ENCODE peak calls at places on chromosomes 16 and 17, in seven cellular contexts. Q, A, L, R, M, F and P are unnamed samples.

GRCh38 chr16:66278111-66278531 is 88.4 kb upstream of the CDH5 start:
- DNase-seq in Q (no peak), A (peak; percentile 59), L (no peak), R (no peak), M (no peak), F (no peak), P (peak; percentile 96)

GRCh38 chr16:21645261-21645721 is 7.1 kb downstream of the IGSF6 start:
- DNase-seq in Q (no peak), A (no peak), L (no peak), R (no peak), M (no peak), F (no peak), P (no peak)

GRCh38 chr17:50272246-50272645 is 2.0 kb upstream of the TMEM92 start:
- DNase-seq in Q (no peak), A (no peak), L (peak; percentile 43), R (peak; percentile 44), M (no peak), F (no peak), P (no peak)

GRCh38 chr17:41329279-41329925 is 13.9 kb upstream of the KRTAP17-1 start:
- DNase-seq in Q (peak; percentile 35), A (peak; percentile 41), L (no peak), R (no peak), M (no peak), F (no peak), P (no peak)

GRCh38 chr17:76722279-76722678 is 4.1 kb downstream of the JMJD6 start:
- DNase-seq in Q (no peak), A (no peak), L (no peak), R (no peak), M (no peak), F (no peak), P (no peak)

GRCh38 chr17:75512946-75513666 is 2.2 kb downstream of the CASKIN2 start:
- DNase-seq in Q (no peak), A (no peak), L (no peak), R (no peak), M (no peak), F (no peak), P (no peak)

GRCh38 chr16:17342031-17342430 is 128.7 kb downstream of the XYLT1 start:
- DNase-seq in Q (no peak), A (no peak), L (no peak), R (no peak), M (no peak), F (no peak), P (no peak)

GRCh38 chr17:35930211-35931065 is at the start of gene RDM1:
- DNase-seq in Q (peak; percentile 7), A (peak; percentile 56), L (peak; percentile 81), R (peak; percentile 73), M (peak; percentile 49), F (peak; percentile 67), P (no peak)

GRCh38 chr16:22661161-22661647 is 150.5 kb downstream of the NPIPB5 start:
- DNase-seq in Q (no peak), A (no peak), L (no peak), R (no peak), M (no peak), F (no peak), P (no peak)

GRCh38 chr17:78970834-78971763 is 8.6 kb downstream of the LGALS3BP start:
- DNase-seq in Q (peak; percentile 69), A (peak; percentile 86), L (peak; percentile 84), R (peak; percentile 78), M (peak; percentile 87), F (peak; percentile 61), P (no peak)

GRCh38 chr17:58529275-58529674 is 14.8 kb upstream of the MTMR4 start:
- DNase-seq in Q (no peak), A (no peak), L (peak; percentile 62), R (no peak), M (no peak), F (no peak), P (no peak)

GRCh38 chr16:80569440-80570105 is 28.8 kb downstream of the DYNLRB2 start:
- DNase-seq in Q (no peak), A (no peak), L (no peak), R (no peak), M (no peak), F (peak; percentile 34), P (peak; percentile 31)

GRCh38 chr16:2691491-2692248 is 9.3 kb downstream of the KCTD5 start:
- DNase-seq in Q (no peak), A (peak; percentile 80), L (peak; percentile 68), R (no peak), M (no peak), F (no peak), P (no peak)

GRCh38 chr17:40735016-40735415 is 20.1 kb downstream of the KRT25 start:
- DNase-seq in Q (no peak), A (no peak), L (no peak), R (no peak), M (no peak), F (no peak), P (peak; percentile 27)

GRCh38 chr16:11401161-11402050 is 56.1 kb downstream of the RMI2 start:
- DNase-seq in Q (no peak), A (peak; percentile 95), L (peak; percentile 93), R (peak; percentile 95), M (peak; percentile 33), F (no peak), P (no peak)
- H3K27ac ChIP-seq in Q (no peak overlapping the region), A (no peak overlapping the region), L (peak overlapping the region; percentile 28), R (no peak overlapping the region), M (no peak overlapping the region), F (no peak overlapping the region), P (no peak overlapping the region)

GRCh38 chr17:74431568-74432483 is at the start of gene GPRC5C:
- DNase-seq in Q (peak; percentile 96), A (peak; percentile 95), L (peak; percentile 95), R (peak; percentile 96), M (peak; percentile 83), F (no peak), P (peak; percentile 79)
- H3K27ac ChIP-seq in Q (peak within 1 kb of the TSS; percentile 98), A (peak within 1 kb of the TSS; percentile 96), L (peak within 1 kb of the TSS; percentile 97), R (peak within 1 kb of the TSS; percentile 98), M (peak within 1 kb of the TSS; percentile 92), F (peak within 1 kb of the TSS; percentile 75), P (peak within 1 kb of the TSS; percentile 91)

GRCh38 chr17:81090361-81091133 is 55.6 kb downstream of the BAIAP2 start:
- DNase-seq in Q (no peak), A (peak; percentile 56), L (no peak), R (no peak), M (no peak), F (peak; percentile 18), P (no peak)

GRCh38 chr17:81093576-81094223 is 58.7 kb downstream of the BAIAP2 start:
- DNase-seq in Q (no peak), A (no peak), L (no peak), R (no peak), M (no peak), F (no peak), P (no peak)

GRCh38 chr17:81092518-81093095 is 57.7 kb downstream of the BAIAP2 start:
- DNase-seq in Q (no peak), A (peak; percentile 47), L (no peak), R (no peak), M (no peak), F (no peak), P (no peak)

GRCh38 chr17:81091134-81091530 is 56.2 kb downstream of the BAIAP2 start:
- DNase-seq in Q (no peak), A (no peak), L (no peak), R (no peak), M (no peak), F (no peak), P (no peak)

GRCh38 chr17:81091774-81092517 is 57.0 kb downstream of the BAIAP2 start:
- DNase-seq in Q (no peak), A (no peak), L (no peak), R (no peak), M (no peak), F (no peak), P (no peak)
- H3K27ac ChIP-seq in Q (peak overlapping the region; percentile 73), A (no peak overlapping the region), L (no peak overlapping the region), R (no peak overlapping the region), M (no peak overlapping the region), F (no peak overlapping the region), P (peak overlapping the region; percentile 9)

GRCh38 chr16:88627531-88628411 is 10.6 kb upstream of the IL17C start:
- DNase-seq in Q (no peak), A (no peak), L (no peak), R (no peak), M (no peak), F (no peak), P (no peak)
- H3K27ac ChIP-seq in Q (no peak overlapping the region), A (no peak overlapping the region), L (no peak overlapping the region), R (no peak overlapping the region), M (peak overlapping the region; percentile 73), F (peak overlapping the region; percentile 33), P (no peak overlapping the region)

GRCh38 chr17:10290046-10290445 is 82.8 kb downstream of the MYH13 start:
- DNase-seq in Q (no peak), A (no peak), L (no peak), R (no peak), M (peak; percentile 37), F (no peak), P (no peak)

GRCh38 chr17:10297691-10298090 is 75.1 kb downstream of the MYH13 start:
- DNase-seq in Q (no peak), A (no peak), L (no peak), R (no peak), M (no peak), F (no peak), P (no peak)

GRCh38 chr17:10294162-10294561 is 78.6 kb downstream of the MYH13 start:
- DNase-seq in Q (no peak), A (no peak), L (no peak), R (no peak), M (no peak), F (no peak), P (no peak)

GRCh38 chr17:10295728-10296343 is 77.0 kb downstream of the MYH13 start:
- DNase-seq in Q (peak; percentile 27), A (no peak), L (no peak), R (no peak), M (peak; percentile 40), F (no peak), P (no peak)

DNA sequence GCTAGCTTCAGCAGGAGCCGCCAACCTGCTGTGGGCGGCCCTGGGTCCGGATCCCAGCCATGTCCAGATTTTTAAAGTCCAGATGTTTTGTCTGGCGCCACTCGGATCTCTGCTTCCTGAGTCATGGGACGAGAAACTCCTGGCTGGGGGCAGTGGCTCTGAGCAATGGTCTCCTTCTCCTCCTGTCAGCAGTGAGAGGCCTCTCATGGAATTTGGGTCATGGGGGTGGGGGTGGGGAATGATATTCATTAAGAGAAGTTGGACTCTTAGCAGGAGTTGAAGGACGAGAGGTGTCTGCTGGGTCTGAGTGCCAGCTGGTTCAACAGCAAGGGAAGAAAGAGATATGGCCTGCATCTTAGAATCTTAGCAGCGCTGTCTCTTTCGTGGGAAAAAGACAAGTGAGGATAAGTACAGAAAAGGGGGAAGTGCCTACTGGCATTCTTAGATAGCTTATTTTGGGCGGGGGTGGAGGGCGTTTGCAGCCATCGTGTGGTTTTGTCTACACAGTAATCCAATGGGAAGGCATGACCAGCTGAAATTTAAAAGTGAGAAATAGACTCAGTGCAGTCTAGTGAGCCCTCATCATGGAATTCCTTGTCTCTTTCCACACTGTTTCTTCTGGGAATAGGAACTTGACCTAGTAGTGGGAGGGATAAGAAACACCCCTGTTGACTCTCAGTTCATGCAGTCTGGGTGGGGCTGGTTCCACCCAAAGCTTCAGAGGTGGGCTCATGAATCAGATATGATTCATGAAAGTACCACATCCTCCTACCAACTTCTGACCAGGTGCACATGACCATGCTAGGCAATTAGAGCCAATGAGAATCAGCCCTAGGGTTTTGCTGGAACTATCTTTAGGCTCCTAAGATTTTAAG is 80.5 kb downstream of the MYH13 start:
- DNase-seq in Q (no peak), A (no peak), L (no peak), R (no peak), M (peak; percentile 51), F (no peak), P (peak; percentile 51)
- H3K27ac ChIP-seq in Q (no peak overlapping the region), A (peak overlapping the region; percentile 10), L (no peak overlapping the region), R (no peak overlapping the region), M (no peak overlapping the region), F (no peak overlapping the region), P (peak overlapping the region; percentile 66)